ENCODE peak calls at places on chromosomes 3 and 15, in nine cellular contexts. I is activated T-helper 9 cell treated with anti-CD3 and anti-CD28 coated beads, Interleukin-2, amount 50 U/mL, for 16 hours; Q is kidney; W is GM10248; F is cardiac fibroblast; O is GM12865; P is fibroblast of the aortic adventitia; B is NCI-H510A treated with DMSO at 0.1 percent for 48 hours; E is fibroblast of the conjunctiva. M is an unnamed sample.

GRCh38 chr3:184874709-184875644 is 63.0 kb downstream of the VPS8 start:
- DNase-seq in Q (no peak), E (peak; percentile 10), P (peak; percentile 41), B (peak; percentile 87), W (peak; percentile 28), O (peak; percentile 44), I (no peak), F (peak; percentile 57), M (peak; percentile 4)

GRCh38 chr3:169748670-169749069 is 16.2 kb downstream of the TERC start:
- DNase-seq in Q (no peak), P (no peak), E (no peak), B (no peak), F (no peak), I (no peak), W (no peak), O (no peak), M (no peak)

GRCh38 chr15:82571722-82572222 is 31.5 kb upstream of the RPS17 start:
- DNase-seq in O (no peak), P (peak; percentile 76), Q (peak; percentile 83), E (peak; percentile 34), I (no peak), F (peak; percentile 63), W (no peak), B (peak; percentile 26), M (peak; percentile 85)

GRCh38 chr3:99962703-99963102 is 145.0 kb downstream of the CMSS1 start:
- DNase-seq in I (no peak), P (peak; percentile 93), E (no peak), F (peak; percentile 93), W (no peak), Q (no peak), B (no peak), O (no peak), M (peak; percentile 40)

GRCh38 chr15:100703032-100703578 is 100.7 kb downstream of the ASB7 start:
- DNase-seq in P (peak; percentile 67), B (no peak), W (peak; percentile 71), O (peak; percentile 91), F (peak; percentile 96), Q (peak; percentile 4), E (no peak), I (no peak), M (no peak)

GRCh38 chr3:37256447-37256846 is 82.1 kb upstream of the LRRFIP2 start:
- DNase-seq in B (no peak), I (no peak), O (no peak), F (peak; percentile 24), E (no peak), W (no peak), P (no peak), Q (no peak), M (no peak)

GRCh38 chr15:92520914-92521623 is 127.4 kb downstream of the ST8SIA2 start:
- DNase-seq in B (no peak), Q (no peak), I (no peak), W (no peak), F (no peak), E (no peak), O (no peak), P (no peak), M (no peak)

GRCh38 chr3:45017826-45018225 is 8.3 kb upstream of the CLEC3B start:
- DNase-seq in F (no peak), W (no peak), B (no peak), I (no peak), P (peak; percentile 34), Q (no peak), E (no peak), O (no peak), M (no peak)

GRCh38 chr3:134239538-134239937 is 11.1 kb downstream of the RYK start:
- DNase-seq in Q (no peak), W (no peak), F (peak; percentile 57), B (no peak), P (no peak), I (no peak), E (no peak), O (peak; percentile 36), M (no peak)

GRCh38 chr3:194134231-194134756 is 1.7 kb upstream of the HES1 start:
- DNase-seq in F (no peak), P (peak; percentile 61), E (no peak), B (no peak), O (peak; percentile 70), W (peak; percentile 56), I (peak; percentile 41), Q (no peak), M (peak; percentile 63)

GRCh38 chr3:10164546-10165393 is at the start of gene IRAK2:
- DNase-seq in F (peak; percentile 64), B (no peak), O (peak; percentile 72), E (peak; percentile 20), P (peak; percentile 48), I (peak; percentile 54), Q (peak; percentile 93), W (peak; percentile 90), M (peak; percentile 37)

GRCh38 chr15:79073336-79073735 is 17.2 kb downstream of the RASGRF1 start:
- DNase-seq in P (no peak), O (no peak), Q (no peak), B (no peak), I (no peak), E (no peak), W (no peak), F (no peak), M (no peak)

GRCh38 chr3:42055291-42055690 is 35.9 kb upstream of the TRAK1 start:
- DNase-seq in E (no peak), F (peak; percentile 87), Q (no peak), P (peak; percentile 69), B (no peak), W (no peak), O (no peak), I (no peak), M (no peak)

GRCh38 chr15:48891229-48891765 is 13.4 kb downstream of the EID1 start:
- DNase-seq in W (no peak), E (no peak), Q (no peak), I (no peak), P (no peak), F (no peak), B (no peak), O (no peak), M (no peak)

GRCh38 chr3:67640023-67640660 is 14.3 kb downstream of the SUCLG2 start:
- DNase-seq in Q (no peak), O (no peak), I (no peak), E (no peak), B (no peak), F (peak; percentile 51), W (no peak), P (no peak), M (no peak)

GRCh38 chr3:44923634-44924033 is 49.2 kb downstream of the TGM4 start:
- DNase-seq in E (no peak), P (no peak), Q (no peak), B (no peak), F (no peak), I (no peak), O (no peak), W (no peak), M (no peak)

GRCh38 chr3:38542401-38543298 is 46.5 kb downstream of the EXOG start:
- DNase-seq in E (no peak), P (no peak), Q (no peak), F (no peak), W (no peak), B (no peak), I (no peak), O (no peak), M (no peak)

GRCh38 chr3:63851287-63851686 is 12.3 kb downstream of the THOC7 start:
- DNase-seq in W (no peak), E (no peak), B (no peak), F (no peak), P (no peak), Q (no peak), O (no peak), I (no peak), M (no peak)

GRCh38 chr3:169334994-169335393 is 328.5 kb downstream of the MECOM start:
- DNase-seq in B (no peak), W (no peak), I (no peak), Q (no peak), F (no peak), P (peak; percentile 53), E (no peak), O (no peak), M (peak; percentile 6)

GRCh38 chr15:57821826-57822225 is 115.3 kb downstream of the POLR2M start:
- DNase-seq in I (no peak), F (no peak), W (no peak), O (no peak), P (no peak), Q (no peak), E (no peak), B (no peak), M (no peak)

GRCh38 chr3:173028351-173028750 is 112.7 kb downstream of the SPATA16 start:
- DNase-seq in E (no peak), B (no peak), W (no peak), Q (no peak), I (no peak), O (no peak), P (no peak), F (no peak), M (no peak)

GRCh38 chr3:157104521-157104920 is 55.4 kb downstream of the CCNL1 start:
- DNase-seq in P (peak; percentile 34), B (no peak), Q (no peak), E (no peak), I (no peak), W (no peak), F (peak; percentile 47), O (no peak), M (no peak)

GRCh38 chr3:73141531-73141930 is 80.1 kb downstream of the EBLN2 start:
- DNase-seq in F (no peak), W (no peak), Q (no peak), P (peak; percentile 9), B (no peak), O (no peak), I (no peak), E (peak; percentile 9), M (no peak)

GRCh38 chr3:58122936-58123700 is 87.7 kb downstream of the DNASE1L3 start:
- DNase-seq in W (no peak), O (no peak), E (no peak), I (no peak), B (no peak), P (no peak), Q (no peak), F (no peak), M (no peak)

GRCh38 chr15:45635191-45635638 is 386 bp downstream of the SQOR start:
- DNase-seq in O (peak; percentile 82), W (peak; percentile 67), P (peak; percentile 28), Q (peak; percentile 91), F (no peak), E (no peak), B (no peak), I (peak; percentile 62), M (no peak)

GRCh38 chr3:82586414-82586813 is 825.0 kb upstream of the GBE1 start:
- DNase-seq in B (peak; percentile 5), F (no peak), O (no peak), E (no peak), P (no peak), Q (no peak), I (no peak), W (no peak), M (no peak)